ENCODE peak calls at places on chromosomes 16 and 17, in five cellular contexts. H is ELR; N is HS-27A; F is RCC 7860; G is central memory CD4-positive, alpha-beta T cell. V is an unnamed sample.

GRCh38 chr17:72465191-72466024 is 344.6 kb downstream of the SOX9 start:
- DNase-seq in H (peak), N (peak), F (peak), G (no peak), V (no peak)

GRCh38 chr17:32783602-32784001 is 93.3 kb downstream of the MYO1D start:
- DNase-seq in H (peak), N (no peak), F (peak), G (peak), V (no peak)

GRCh38 chr17:28675980-28676379 is 14.0 kb downstream of the SUPT6H start:
- DNase-seq in H (peak), N (no peak), F (peak), G (no peak), V (no peak)

GRCh38 chr16:1996175-1996574 is 6.4 kb downstream of the SYNGR3 start:
- DNase-seq in H (no peak), N (no peak), F (no peak), G (no peak), V (no peak)

GRCh38 chr17:74528491-74529199 is 2.6 kb downstream of the CD300LB start:
- DNase-seq in H (no peak), N (no peak), F (no peak), G (no peak), V (peak)

GRCh38 chr17:76297436-76297835 is 10.6 kb downstream of the QRICH2 start:
- DNase-seq in H (no peak), N (no peak), F (no peak), G (no peak), V (no peak)

GRCh38 chr16:85056211-85056748 is 28.7 kb downstream of the KIAA0513 start:
- DNase-seq in H (peak), N (no peak), F (no peak), G (no peak), V (no peak)

GRCh38 chr17:36761203-36761945 is 160.0 kb downstream of the MRM1 start:
- DNase-seq in H (no peak), N (no peak), F (no peak), G (no peak), V (no peak)

GRCh38 chr16:57383276-57384247 is 11.3 kb downstream of the CX3CL1 start:
- DNase-seq in H (peak), N (no peak), F (peak), G (no peak), V (no peak)

GRCh38 chr17:41586863-41587495 is at the start of gene KRT14:
- DNase-seq in H (no peak), N (no peak), F (no peak), G (no peak), V (no peak)

GRCh38 chr16:54673353-54673752 is 257.3 kb upstream of the IRX5 start:
- DNase-seq in H (no peak), N (no peak), F (no peak), G (no peak), V (no peak)

GRCh38 chr17:27247071-27247957 is 46.6 kb upstream of the WSB1 start:
- DNase-seq in H (peak), N (no peak), F (no peak), G (no peak), V (peak)

GRCh38 chr17:7419833-7420610 is at the start of gene SPEM1:
- DNase-seq in H (no peak), N (no peak), F (no peak), G (no peak), V (no peak)

GRCh38 chr16:14337303-14338191 is 266.4 kb downstream of the MRTFB start:
- DNase-seq in H (no peak), N (no peak), F (no peak), G (no peak), V (no peak)

GRCh38 chr17:81223758-81224122 is 975 bp upstream of the CEP131 start:
- DNase-seq in H (peak), N (no peak), F (no peak), G (no peak), V (no peak)

GRCh38 chr17:76360461-76360860 is 6.7 kb upstream of the PRPSAP1 start:
- DNase-seq in H (no peak), N (no peak), F (no peak), G (no peak), V (no peak)

GRCh38 chr16:67150058-67150832 is 553 bp downstream of the B3GNT9 start:
- DNase-seq in H (peak), N (no peak), F (no peak), G (peak), V (no peak)

GRCh38 chr17:2412561-2413021 is 11.7 kb upstream of the MNT start:
- DNase-seq in H (no peak), N (no peak), F (no peak), G (no peak), V (no peak)

GRCh38 chr16:1310832-1311200 is 1.4 kb downstream of the UBE2I start:
- DNase-seq in H (peak), N (no peak), F (peak), G (no peak), V (no peak)

GRCh38 chr17:77391668-77392375 is 251.1 kb downstream of the SEC14L1 start:
- DNase-seq in H (peak), N (peak), F (peak), G (peak), V (peak)

GRCh38 chr17:34637548-34638525 is 58.5 kb downstream of the TMEM132E start:
- DNase-seq in H (peak), N (no peak), F (peak), G (peak), V (peak)

GRCh38 chr17:74541176-74542111 is 4.5 kb downstream of the CD300C start:
- DNase-seq in H (no peak), N (no peak), F (no peak), G (no peak), V (no peak)

GRCh38 chr16:89738538-89739317 is 17.4 kb downstream of the ZNF276 start:
- DNase-seq in H (no peak), N (no peak), F (no peak), G (no peak), V (no peak)

GRCh38 chr16:83953796-83954576 is 946 bp downstream of the OSGIN1 start:
- DNase-seq in H (peak), N (no peak), F (peak), G (no peak), V (no peak)

GRCh38 chr16:50490828-50491227 is 57.4 kb upstream of the NKD1 start:
- DNase-seq in H (no peak), N (no peak), F (no peak), G (no peak), V (no peak)

GRCh38 chr17:50539762-50540440 is 7.1 kb upstream of the SPATA20 start:
- DNase-seq in H (no peak), N (no peak), F (no peak), G (no peak), V (no peak)

GRCh38 chr17:80780381-80781187 is 211.1 kb upstream of the CHMP6 start:
- DNase-seq in H (peak), N (no peak), F (no peak), G (no peak), V (no peak)

GRCh38 chr17:40373999-40374398 is 9.5 kb upstream of the GJD3 start:
- DNase-seq in H (no peak), N (no peak), F (no peak), G (no peak), V (no peak)

GRCh38 chr17:78294356-78294755 is 62.9 kb downstream of the TMEM235 start:
- DNase-seq in H (no peak), N (no peak), F (no peak), G (no peak), V (no peak)

GRCh38 chr16:81473066-81473488 is 28.5 kb downstream of the CMIP start:
- DNase-seq in H (no peak), N (no peak), F (no peak), G (no peak), V (no peak)